ENCODE peak calls at places on chromosome 13, in seven cellular contexts. One of them, this sample, is unnamed.

GRCh38 chr13:28680541-28680940 is 21.6 kb downstream of the POMP start:
- DNase-seq in stimulated activated CD4-positive, alpha-beta T cell treated with anti-CD3 and anti-CD28 coated beads, TNF-alpha, amount 100 ng/mL, for 48 hours: no peak
- DNase-seq in AG08395: no peak
- DNase-seq in NCI-H460: no peak
- DNase-seq in T-helper 1 cell: no peak
- DNase-seq in neural crest cell: no peak
- DNase-seq in lung microvascular endothelial cell: no peak
- DNase-seq in this sample: no peak

GRCh38 chr13:110340812-110341444 is 33.8 kb downstream of the COL4A2 start:
- DNase-seq in stimulated activated CD4-positive, alpha-beta T cell treated with anti-CD3 and anti-CD28 coated beads, TNF-alpha, amount 100 ng/mL, for 48 hours: peak; percentile 62
- DNase-seq in AG08395: peak; percentile 58
- DNase-seq in NCI-H460: no peak
- DNase-seq in T-helper 1 cell: peak; percentile 80
- DNase-seq in neural crest cell: no peak
- DNase-seq in lung microvascular endothelial cell: peak; percentile 89
- DNase-seq in this sample: no peak

GRCh38 chr13:100440756-100441421 is 147.7 kb downstream of the GGACT start:
- DNase-seq in stimulated activated CD4-positive, alpha-beta T cell treated with anti-CD3 and anti-CD28 coated beads, TNF-alpha, amount 100 ng/mL, for 48 hours: no peak
- DNase-seq in AG08395: peak; percentile 56
- DNase-seq in NCI-H460: no peak
- DNase-seq in T-helper 1 cell: no peak
- DNase-seq in neural crest cell: no peak
- DNase-seq in lung microvascular endothelial cell: peak; percentile 43
- DNase-seq in this sample: no peak

GRCh38 chr13:75704194-75704941 is 68.2 kb downstream of the LMO7 start:
- DNase-seq in stimulated activated CD4-positive, alpha-beta T cell treated with anti-CD3 and anti-CD28 coated beads, TNF-alpha, amount 100 ng/mL, for 48 hours: no peak
- DNase-seq in AG08395: no peak
- DNase-seq in NCI-H460: no peak
- DNase-seq in T-helper 1 cell: no peak
- DNase-seq in neural crest cell: no peak
- DNase-seq in lung microvascular endothelial cell: peak; percentile 41
- DNase-seq in this sample: no peak

GRCh38 chr13:23658929-23659541 is 88.8 kb downstream of the TNFRSF19 start:
- DNase-seq in stimulated activated CD4-positive, alpha-beta T cell treated with anti-CD3 and anti-CD28 coated beads, TNF-alpha, amount 100 ng/mL, for 48 hours: no peak
- DNase-seq in AG08395: no peak
- DNase-seq in NCI-H460: no peak
- DNase-seq in T-helper 1 cell: no peak
- DNase-seq in neural crest cell: no peak
- DNase-seq in lung microvascular endothelial cell: no peak
- DNase-seq in this sample: no peak

GRCh38 chr13:45367995-45368394 is 27.0 kb upstream of the TPT1 start:
- DNase-seq in stimulated activated CD4-positive, alpha-beta T cell treated with anti-CD3 and anti-CD28 coated beads, TNF-alpha, amount 100 ng/mL, for 48 hours: no peak
- DNase-seq in AG08395: no peak
- DNase-seq in NCI-H460: no peak
- DNase-seq in T-helper 1 cell: no peak
- DNase-seq in neural crest cell: no peak
- DNase-seq in lung microvascular endothelial cell: no peak
- DNase-seq in this sample: no peak

GRCh38 chr13:82370306-82370705 is 1512.0 kb downstream of the SLITRK1 start:
- DNase-seq in stimulated activated CD4-positive, alpha-beta T cell treated with anti-CD3 and anti-CD28 coated beads, TNF-alpha, amount 100 ng/mL, for 48 hours: no peak
- DNase-seq in AG08395: no peak
- DNase-seq in NCI-H460: no peak
- DNase-seq in T-helper 1 cell: no peak
- DNase-seq in neural crest cell: no peak
- DNase-seq in lung microvascular endothelial cell: no peak
- DNase-seq in this sample: no peak

GRCh38 chr13:77751513-77752456 is 54.3 kb downstream of the SLAIN1 start:
- DNase-seq in stimulated activated CD4-positive, alpha-beta T cell treated with anti-CD3 and anti-CD28 coated beads, TNF-alpha, amount 100 ng/mL, for 48 hours: no peak
- DNase-seq in AG08395: peak; percentile 59
- DNase-seq in NCI-H460: peak; percentile 60
- DNase-seq in T-helper 1 cell: peak; percentile 69
- DNase-seq in neural crest cell: peak; percentile 41
- DNase-seq in lung microvascular endothelial cell: peak; percentile 58
- DNase-seq in this sample: peak; percentile 57

GRCh38 chr13:33262069-33262487 is 23.5 kb downstream of the STARD13 start:
- DNase-seq in stimulated activated CD4-positive, alpha-beta T cell treated with anti-CD3 and anti-CD28 coated beads, TNF-alpha, amount 100 ng/mL, for 48 hours: no peak
- DNase-seq in AG08395: no peak
- DNase-seq in NCI-H460: no peak
- DNase-seq in T-helper 1 cell: no peak
- DNase-seq in neural crest cell: no peak
- DNase-seq in lung microvascular endothelial cell: peak; percentile 69
- DNase-seq in this sample: no peak

GRCh38 chr13:22964245-22964966 is 216.4 kb upstream of the SGCG start:
- DNase-seq in stimulated activated CD4-positive, alpha-beta T cell treated with anti-CD3 and anti-CD28 coated beads, TNF-alpha, amount 100 ng/mL, for 48 hours: no peak
- DNase-seq in AG08395: no peak
- DNase-seq in NCI-H460: no peak
- DNase-seq in T-helper 1 cell: no peak
- DNase-seq in neural crest cell: no peak
- DNase-seq in lung microvascular endothelial cell: no peak
- DNase-seq in this sample: no peak

GRCh38 chr13:48769107-48769704 is 115.5 kb downstream of the CYSLTR2 start:
- DNase-seq in stimulated activated CD4-positive, alpha-beta T cell treated with anti-CD3 and anti-CD28 coated beads, TNF-alpha, amount 100 ng/mL, for 48 hours: peak; percentile 59
- DNase-seq in AG08395: peak; percentile 83
- DNase-seq in NCI-H460: peak; percentile 84
- DNase-seq in T-helper 1 cell: peak; percentile 82
- DNase-seq in neural crest cell: peak; percentile 95
- DNase-seq in lung microvascular endothelial cell: peak; percentile 89
- DNase-seq in this sample: peak; percentile 92

GRCh38 chr13:67100723-67101122 is 129.4 kb downstream of the PCDH9 start:
- DNase-seq in stimulated activated CD4-positive, alpha-beta T cell treated with anti-CD3 and anti-CD28 coated beads, TNF-alpha, amount 100 ng/mL, for 48 hours: no peak
- DNase-seq in AG08395: no peak
- DNase-seq in NCI-H460: no peak
- DNase-seq in T-helper 1 cell: no peak
- DNase-seq in neural crest cell: no peak
- DNase-seq in lung microvascular endothelial cell: no peak
- DNase-seq in this sample: peak; percentile 72

GRCh38 chr13:33665776-33666175 is 152.2 kb upstream of the RFC3 start:
- DNase-seq in stimulated activated CD4-positive, alpha-beta T cell treated with anti-CD3 and anti-CD28 coated beads, TNF-alpha, amount 100 ng/mL, for 48 hours: no peak
- DNase-seq in AG08395: no peak
- DNase-seq in NCI-H460: no peak
- DNase-seq in T-helper 1 cell: no peak
- DNase-seq in neural crest cell: no peak
- DNase-seq in lung microvascular endothelial cell: no peak
- DNase-seq in this sample: no peak

GRCh38 chr13:72186730-72187422 is 319.9 kb upstream of the DACH1 start:
- DNase-seq in stimulated activated CD4-positive, alpha-beta T cell treated with anti-CD3 and anti-CD28 coated beads, TNF-alpha, amount 100 ng/mL, for 48 hours: no peak
- DNase-seq in AG08395: no peak
- DNase-seq in NCI-H460: no peak
- DNase-seq in T-helper 1 cell: no peak
- DNase-seq in neural crest cell: no peak
- DNase-seq in lung microvascular endothelial cell: no peak
- DNase-seq in this sample: no peak

GRCh38 chr13:74201530-74201929 is 67.3 kb upstream of the KLF12 start:
- DNase-seq in stimulated activated CD4-positive, alpha-beta T cell treated with anti-CD3 and anti-CD28 coated beads, TNF-alpha, amount 100 ng/mL, for 48 hours: no peak
- DNase-seq in AG08395: no peak
- DNase-seq in NCI-H460: no peak
- DNase-seq in T-helper 1 cell: no peak
- DNase-seq in neural crest cell: no peak
- DNase-seq in lung microvascular endothelial cell: no peak
- DNase-seq in this sample: no peak

GRCh38 chr13:98791611-98792010 is 39.1 kb upstream of the SLC15A1 start:
- DNase-seq in stimulated activated CD4-positive, alpha-beta T cell treated with anti-CD3 and anti-CD28 coated beads, TNF-alpha, amount 100 ng/mL, for 48 hours: no peak
- DNase-seq in AG08395: no peak
- DNase-seq in NCI-H460: no peak
- DNase-seq in T-helper 1 cell: no peak
- DNase-seq in neural crest cell: no peak
- DNase-seq in lung microvascular endothelial cell: no peak
- DNase-seq in this sample: no peak

GRCh38 chr13:36858285-36858684 is 39.3 kb downstream of the RFXAP start:
- DNase-seq in stimulated activated CD4-positive, alpha-beta T cell treated with anti-CD3 and anti-CD28 coated beads, TNF-alpha, amount 100 ng/mL, for 48 hours: no peak
- DNase-seq in AG08395: peak; percentile 58
- DNase-seq in NCI-H460: peak; percentile 47
- DNase-seq in T-helper 1 cell: peak; percentile 32
- DNase-seq in neural crest cell: no peak
- DNase-seq in lung microvascular endothelial cell: peak; percentile 75
- DNase-seq in this sample: peak; percentile 17

GRCh38 chr13:94708971-94709614 is 3.3 kb downstream of the SOX21 start:
- DNase-seq in stimulated activated CD4-positive, alpha-beta T cell treated with anti-CD3 and anti-CD28 coated beads, TNF-alpha, amount 100 ng/mL, for 48 hours: no peak
- DNase-seq in AG08395: no peak
- DNase-seq in NCI-H460: no peak
- DNase-seq in T-helper 1 cell: no peak
- DNase-seq in neural crest cell: no peak
- DNase-seq in lung microvascular endothelial cell: no peak
- DNase-seq in this sample: peak; percentile 85

GRCh38 chr13:35771898-35772297 is 295.4 kb upstream of the MAB21L1 start:
- DNase-seq in stimulated activated CD4-positive, alpha-beta T cell treated with anti-CD3 and anti-CD28 coated beads, TNF-alpha, amount 100 ng/mL, for 48 hours: no peak
- DNase-seq in AG08395: peak; percentile 90
- DNase-seq in NCI-H460: peak; percentile 69
- DNase-seq in T-helper 1 cell: no peak
- DNase-seq in neural crest cell: no peak
- DNase-seq in lung microvascular endothelial cell: peak; percentile 1
- DNase-seq in this sample: no peak

GRCh38 chr13:51978836-51979556 is 32.3 kb downstream of the ATP7B start:
- DNase-seq in stimulated activated CD4-positive, alpha-beta T cell treated with anti-CD3 and anti-CD28 coated beads, TNF-alpha, amount 100 ng/mL, for 48 hours: no peak
- DNase-seq in AG08395: no peak
- DNase-seq in NCI-H460: no peak
- DNase-seq in T-helper 1 cell: no peak
- DNase-seq in neural crest cell: no peak
- DNase-seq in lung microvascular endothelial cell: no peak
- DNase-seq in this sample: no peak

GRCh38 chr13:55497486-55497885 is 1643.2 kb upstream of the PRR20A start:
- DNase-seq in stimulated activated CD4-positive, alpha-beta T cell treated with anti-CD3 and anti-CD28 coated beads, TNF-alpha, amount 100 ng/mL, for 48 hours: no peak
- DNase-seq in AG08395: no peak
- DNase-seq in NCI-H460: no peak
- DNase-seq in T-helper 1 cell: no peak
- DNase-seq in neural crest cell: no peak
- DNase-seq in lung microvascular endothelial cell: no peak
- DNase-seq in this sample: no peak

GRCh38 chr13:110275931-110276552 is 30.9 kb downstream of the COL4A1 start:
- DNase-seq in stimulated activated CD4-positive, alpha-beta T cell treated with anti-CD3 and anti-CD28 coated beads, TNF-alpha, amount 100 ng/mL, for 48 hours: no peak
- DNase-seq in AG08395: no peak
- DNase-seq in NCI-H460: no peak
- DNase-seq in T-helper 1 cell: no peak
- DNase-seq in neural crest cell: no peak
- DNase-seq in lung microvascular endothelial cell: no peak
- DNase-seq in this sample: no peak

GRCh38 chr13:32032780-32033179 is 1.2 kb downstream of the FRY start:
- DNase-seq in stimulated activated CD4-positive, alpha-beta T cell treated with anti-CD3 and anti-CD28 coated beads, TNF-alpha, amount 100 ng/mL, for 48 hours: no peak
- DNase-seq in AG08395: no peak
- DNase-seq in NCI-H460: no peak
- DNase-seq in T-helper 1 cell: no peak
- DNase-seq in neural crest cell: no peak
- DNase-seq in lung microvascular endothelial cell: no peak
- DNase-seq in this sample: no peak

GRCh38 chr13:78603240-78603947 is at the start of gene POU4F1:
- DNase-seq in stimulated activated CD4-positive, alpha-beta T cell treated with anti-CD3 and anti-CD28 coated beads, TNF-alpha, amount 100 ng/mL, for 48 hours: peak; percentile 68
- DNase-seq in AG08395: no peak
- DNase-seq in NCI-H460: peak; percentile 58
- DNase-seq in T-helper 1 cell: peak; percentile 82
- DNase-seq in neural crest cell: no peak
- DNase-seq in lung microvascular endothelial cell: peak; percentile 53
- DNase-seq in this sample: peak; percentile 71

GRCh38 chr13:34469212-34469983 is 472.7 kb upstream of the NBEA start:
- DNase-seq in stimulated activated CD4-positive, alpha-beta T cell treated with anti-CD3 and anti-CD28 coated beads, TNF-alpha, amount 100 ng/mL, for 48 hours: no peak
- DNase-seq in AG08395: no peak
- DNase-seq in NCI-H460: no peak
- DNase-seq in T-helper 1 cell: no peak
- DNase-seq in neural crest cell: no peak
- DNase-seq in lung microvascular endothelial cell: peak; percentile 74
- DNase-seq in this sample: no peak

GRCh38 chr13:100063333-100063732 is 25.6 kb upstream of the PCCA start:
- DNase-seq in stimulated activated CD4-positive, alpha-beta T cell treated with anti-CD3 and anti-CD28 coated beads, TNF-alpha, amount 100 ng/mL, for 48 hours: no peak
- DNase-seq in AG08395: no peak
- DNase-seq in NCI-H460: no peak
- DNase-seq in T-helper 1 cell: no peak
- DNase-seq in neural crest cell: no peak
- DNase-seq in lung microvascular endothelial cell: no peak
- DNase-seq in this sample: no peak

GRCh38 chr13:24338721-24339120 is 29.3 kb downstream of the C1QTNF9 start:
- DNase-seq in stimulated activated CD4-positive, alpha-beta T cell treated with anti-CD3 and anti-CD28 coated beads, TNF-alpha, amount 100 ng/mL, for 48 hours: no peak
- DNase-seq in AG08395: no peak
- DNase-seq in NCI-H460: no peak
- DNase-seq in T-helper 1 cell: no peak
- DNase-seq in neural crest cell: no peak
- DNase-seq in lung microvascular endothelial cell: no peak
- DNase-seq in this sample: no peak

GRCh38 chr13:110138009-110138699 is 168.8 kb downstream of the COL4A1 start:
- DNase-seq in stimulated activated CD4-positive, alpha-beta T cell treated with anti-CD3 and anti-CD28 coated beads, TNF-alpha, amount 100 ng/mL, for 48 hours: peak; percentile 61
- DNase-seq in AG08395: peak; percentile 88
- DNase-seq in NCI-H460: peak; percentile 40
- DNase-seq in T-helper 1 cell: peak; percentile 77
- DNase-seq in neural crest cell: no peak
- DNase-seq in lung microvascular endothelial cell: peak; percentile 78
- DNase-seq in this sample: no peak

This sample was measured in HAP-1.